ENCODE peak calls at places on chromosomes 12 and 14, in seven cellular contexts. P is upper lobe of right lung, T is foreskin fibroblast, W is fibroblast of lung, I is mesothelial cell of epicardium, H is fibroblast of pulmonary artery, F is Calu3. V is an unnamed sample.

GRCh38 chr14:96267336-96267735 is 11.3 kb downstream of the BDKRB1 start:
- DNase-seq in H (peak), I (peak), W (peak), F (no peak), P (no peak), T (peak), V (no peak)

GRCh38 chr12:95198914-95199313 is 18.4 kb downstream of the FGD6 start:
- DNase-seq in W (no peak), T (no peak), F (no peak), H (no peak), I (no peak), P (no peak), V (no peak)

GRCh38 chr14:97634786-97635185 is 837.6 kb downstream of the VRK1 start:
- DNase-seq in W (no peak), P (no peak), T (no peak), I (no peak), F (no peak), H (no peak), V (no peak)

GRCh38 chr14:51472881-51473280 is 178.8 kb upstream of the FRMD6 start:
- DNase-seq in I (no peak), W (no peak), H (no peak), P (no peak), F (peak), T (no peak), V (no peak)

GRCh38 chr12:131366261-131366871 is 344.5 kb upstream of the SFSWAP start:
- DNase-seq in I (no peak), T (no peak), W (no peak), H (no peak), F (no peak), P (no peak), V (no peak)

GRCh38 chr12:4540633-4541032 is 1.9 kb downstream of the RAD51AP1 start:
- DNase-seq in T (no peak), F (no peak), P (no peak), I (no peak), W (no peak), H (no peak), V (no peak)

GRCh38 chr12:108611884-108612415 is 14.1 kb upstream of the TMEM119 start:
- DNase-seq in T (peak), I (no peak), P (no peak), H (peak), W (peak), F (peak), V (no peak)

GRCh38 chr12:32089156-32089950 is 17.3 kb upstream of the BICD1 start:
- DNase-seq in T (no peak), H (no peak), W (no peak), I (no peak), F (no peak), P (no peak), V (no peak)

GRCh38 chr12:106064622-106065021 is 74.1 kb downstream of the NUAK1 start:
- DNase-seq in W (no peak), F (no peak), T (no peak), I (no peak), P (no peak), H (no peak), V (no peak)

GRCh38 chr14:24432259-24433131 is 2.7 kb downstream of the KHNYN start:
- DNase-seq in F (no peak), I (no peak), W (no peak), H (no peak), P (no peak), T (no peak), V (no peak)

GRCh38 chr14:95482967-95483842 is 33.2 kb downstream of the SYNE3 start:
- DNase-seq in F (peak), W (peak), P (no peak), T (peak), H (peak), I (no peak), V (peak)

GRCh38 chr14:83975435-83976222 is 1554.3 kb upstream of the FLRT2 start:
- DNase-seq in F (no peak), H (peak), W (no peak), I (no peak), T (no peak), P (no peak), V (peak)

GRCh38 chr14:102849522-102850379 is 72.5 kb downstream of the TRAF3 start:
- DNase-seq in F (no peak), I (no peak), T (no peak), W (peak), H (peak), P (no peak), V (no peak)

GRCh38 chr12:68121143-68121542 is 38.4 kb downstream of the IFNG start:
- DNase-seq in H (no peak), T (no peak), F (no peak), I (no peak), W (no peak), P (no peak), V (no peak)

GRCh38 chr12:24922109-24922508 is 26.8 kb downstream of the BCAT1 start:
- DNase-seq in H (no peak), P (no peak), F (no peak), T (no peak), W (no peak), I (no peak), V (no peak)

GRCh38 chr14:93122820-93123219 is 7.1 kb upstream of the ITPK1 start:
- DNase-seq in F (no peak), T (no peak), P (no peak), H (no peak), W (no peak), I (no peak), V (no peak)

GRCh38 chr12:50620050-50620974 is 115.5 kb downstream of the DIP2B start:
- DNase-seq in W (peak), H (peak), I (no peak), P (no peak), T (peak), F (no peak), V (no peak)

GRCh38 chr14:57390806-57391562 is 598 bp downstream of the NAA30 start:
- DNase-seq in I (peak), P (peak), T (no peak), F (peak), W (peak), H (no peak), V (peak)
- TF ChIP-seq CTCF in I (no peak), P (no peak), T (no peak), F (no peak), W (no peak), H (no peak), V (no peak)

GRCh38 chr14:22962061-22962676 is 5.3 kb upstream of the HAUS4 start:
- DNase-seq in H (no peak), I (no peak), P (no peak), T (no peak), W (no peak), F (no peak), V (no peak)
- TF ChIP-seq CTCF in H (no peak), I (no peak), P (no peak), T (no peak), W (no peak), F (no peak), V (no peak)

DNA sequence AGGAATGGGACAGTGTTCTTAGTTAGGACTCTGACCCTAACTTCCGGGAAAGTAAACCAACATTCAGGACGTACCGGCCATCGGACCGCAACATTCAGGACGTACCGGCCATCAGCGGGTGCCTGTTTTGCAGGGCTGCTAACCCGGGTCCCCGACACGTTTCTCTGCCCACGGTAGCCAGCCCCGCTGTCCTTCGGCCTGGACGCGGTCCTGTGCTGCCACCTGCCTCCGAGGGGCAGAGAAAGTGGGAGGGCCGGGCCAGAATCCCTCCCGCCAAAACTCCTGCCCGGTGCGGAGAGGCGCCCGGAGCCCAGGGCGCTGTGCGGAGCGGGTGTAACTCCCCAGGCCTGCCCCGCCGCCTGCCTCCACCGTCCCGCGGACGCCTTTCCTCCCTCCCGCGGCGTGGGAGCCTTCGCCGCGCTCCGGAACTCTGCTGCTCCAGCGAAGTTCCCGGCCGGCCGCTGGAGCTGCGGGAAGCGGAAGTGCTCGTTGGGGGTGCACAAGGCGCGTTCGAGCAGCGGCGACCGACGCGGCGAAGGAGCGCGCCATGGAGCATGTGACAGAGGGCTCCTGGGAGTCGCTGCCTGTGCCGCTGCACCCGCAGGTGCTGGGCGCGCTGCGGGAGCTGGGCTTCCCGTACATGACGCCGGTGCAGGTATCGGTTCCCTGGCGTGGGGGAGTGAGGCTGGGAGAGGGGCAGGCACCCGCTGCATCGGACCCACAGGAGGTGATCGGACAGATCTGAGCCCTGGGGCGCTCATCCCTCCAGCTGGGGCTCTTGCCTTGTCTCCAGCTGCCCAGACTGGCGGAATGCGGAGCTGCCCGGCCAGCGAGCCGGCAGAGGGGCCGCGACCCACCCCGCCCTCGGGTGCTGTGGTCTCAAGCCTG is at the start of gene DDX55:
- DNase-seq in P (peak), W (peak), F (peak), I (peak), T (peak), H (peak), V (peak)
- TF ChIP-seq CTCF in P (peak), W (peak), F (peak), I (no peak), T (peak), H (peak), V (peak)

DNA sequence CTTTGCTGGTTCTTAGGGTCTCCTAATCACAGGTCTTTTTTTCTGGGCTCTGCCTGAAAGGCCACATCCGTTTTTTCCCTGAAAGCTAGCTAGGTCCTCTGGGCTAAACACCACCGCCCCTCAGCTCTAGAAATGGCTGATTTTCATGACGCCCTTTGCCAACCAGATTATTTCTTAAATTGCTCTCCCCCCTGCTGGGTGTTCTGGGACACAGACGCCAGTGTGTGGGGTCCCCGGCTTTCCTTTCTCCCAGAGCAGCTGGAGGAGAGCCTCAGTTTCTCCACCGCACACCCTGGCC is 45.3 kb upstream of the ATP23 start:
- DNase-seq in W (no peak), F (no peak), T (no peak), P (no peak), H (peak), I (no peak), V (no peak)
- TF ChIP-seq CTCF in W (no peak), F (no peak), T (peak), P (no peak), H (no peak), I (no peak), V (no peak)

GRCh38 chr12:82326905-82327503 is 31.2 kb downstream of the CCDC59 start:
- DNase-seq in W (peak), I (no peak), T (peak), F (no peak), P (no peak), H (peak), V (no peak)
- TF ChIP-seq CTCF in W (peak), I (peak), T (peak), F (peak), P (peak), H (peak), V (peak)

GRCh38 chr12:104641862-104642261 is 185.1 kb downstream of the CHST11 start:
- DNase-seq in H (no peak), I (no peak), W (no peak), T (no peak), P (no peak), F (no peak), V (no peak)
- TF ChIP-seq CTCF in H (no peak), I (no peak), W (no peak), T (no peak), P (peak), F (no peak), V (no peak)

DNA sequence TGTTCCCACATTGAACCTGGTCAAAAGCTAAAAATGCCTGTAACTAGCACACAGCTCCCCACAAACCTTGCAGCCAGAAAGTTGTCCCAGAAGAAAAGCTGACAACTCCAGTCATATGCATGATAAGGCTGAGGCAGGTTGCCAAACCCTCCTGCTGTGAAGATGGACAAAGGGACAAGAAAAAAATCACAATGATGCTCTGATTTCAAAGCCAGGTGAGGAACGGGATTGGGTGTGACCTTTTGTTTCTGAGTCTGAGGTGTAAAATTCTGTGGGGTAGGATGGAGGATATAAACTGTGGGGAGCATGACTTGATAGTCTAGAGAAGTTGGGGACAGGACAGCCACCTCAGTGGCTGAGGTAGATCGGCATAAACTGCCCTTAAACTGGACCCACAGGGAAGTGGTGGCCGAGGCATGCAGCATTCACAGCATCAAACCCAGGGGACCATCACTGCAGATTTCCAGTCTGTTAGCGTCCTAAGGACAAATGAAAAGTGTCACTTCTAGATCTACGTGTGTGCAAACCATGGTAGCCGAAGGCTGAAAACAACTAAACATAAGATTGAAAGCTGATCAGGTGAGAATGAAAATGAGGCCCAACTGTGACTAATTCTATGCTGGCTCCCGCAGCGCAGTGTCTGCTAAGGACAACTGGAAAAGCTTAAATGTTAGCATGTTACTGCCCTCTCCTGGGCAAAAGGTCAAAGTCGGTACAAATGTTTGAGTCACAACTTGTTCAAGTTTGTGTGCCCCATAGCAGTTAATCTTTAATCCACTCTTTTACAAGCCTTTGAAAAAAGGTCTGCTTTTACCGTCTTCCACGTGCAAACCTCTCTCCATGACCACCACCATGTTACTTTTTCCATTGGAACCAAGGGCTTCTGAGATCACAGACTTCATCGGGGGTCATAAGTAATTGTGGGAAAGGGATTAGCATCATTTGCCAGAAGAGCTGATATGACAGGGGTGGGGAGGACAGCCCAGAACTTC is 39.8 kb downstream of the GRIN2B start:
- DNase-seq in F (peak), I (no peak), H (peak), W (peak), T (peak), P (no peak), V (no peak)
- TF ChIP-seq CTCF in F (peak), I (no peak), H (peak), W (peak), T (no peak), P (peak), V (peak)

V was measured in left ventricle myocardium inferior.